ENCODE peak calls at places on chromosomes 1 and 21, in ten cellular contexts. Z, H, L, E, G, N, M, W, D and F are unnamed samples.

GRCh38 chr21:20030390-20030789 is 967.8 kb upstream of the NCAM2 start:
- DNase-seq in Z (no peak), H (no peak), L (no peak), E (no peak), G (no peak), N (no peak), M (no peak), W (no peak), D (no peak), F (no peak)

GRCh38 chr1:167635233-167635648 is 5.2 kb downstream of the RCSD1 start:
- DNase-seq in Z (peak; percentile 93), H (no peak), L (no peak), E (no peak), G (no peak), N (peak; percentile 33), M (no peak), W (peak; percentile 15), D (no peak), F (no peak)

GRCh38 chr1:150720703-150721102 is at the start of gene HORMAD1:
- DNase-seq in Z (no peak), H (no peak), L (no peak), E (no peak), G (no peak), N (no peak), M (no peak), W (no peak), D (no peak), F (no peak)

GRCh38 chr1:113542221-113542701 is 151.9 kb downstream of the MAGI3 start:
- DNase-seq in Z (no peak), H (peak; percentile 63), L (no peak), E (no peak), G (no peak), N (peak; percentile 88), M (no peak), W (peak; percentile 65), D (peak; percentile 62), F (no peak)

GRCh38 chr1:228340686-228341449 is 65.8 kb downstream of the TRIM11 start:
- DNase-seq in Z (no peak), H (peak; percentile 34), L (peak; percentile 25), E (peak; percentile 13), G (peak; percentile 54), N (no peak), M (no peak), W (no peak), D (peak; percentile 3), F (peak; percentile 53)

GRCh38 chr1:57461405-57461804 is 37.5 kb upstream of the DAB1 start:
- DNase-seq in Z (no peak), H (no peak), L (no peak), E (no peak), G (no peak), N (no peak), M (no peak), W (no peak), D (no peak), F (no peak)

GRCh38 chr1:154342132-154342531 is 16.8 kb downstream of the ATP8B2 start:
- DNase-seq in Z (no peak), H (no peak), L (no peak), E (no peak), G (no peak), N (no peak), M (no peak), W (no peak), D (no peak), F (no peak)

GRCh38 chr1:84101204-84101603 is 42.9 kb upstream of the PRKACB start:
- DNase-seq in Z (no peak), H (no peak), L (no peak), E (no peak), G (no peak), N (no peak), M (no peak), W (no peak), D (no peak), F (no peak)

GRCh38 chr21:45202889-45203288 is 84.8 kb downstream of the POFUT2 start:
- DNase-seq in Z (no peak), H (no peak), L (no peak), E (no peak), G (no peak), N (no peak), M (no peak), W (no peak), D (no peak), F (no peak)
- H3K36me3 ChIP-seq in Z (peaks cover 10% of the 10 kb centered on the region), H (peaks cover 11% of the 10 kb centered on the region), L (peaks cover 10% of the 10 kb centered on the region), E (no peaks in the 10 kb centered on the region), G (peaks cover 74% of the 10 kb centered on the region), N (peaks cover 4% of the 10 kb centered on the region), M (peaks cover 19% of the 10 kb centered on the region), W (peaks cover 59% of the 10 kb centered on the region), D (no peaks in the 10 kb centered on the region), F (peaks cover 21% of the 10 kb centered on the region)

DNA sequence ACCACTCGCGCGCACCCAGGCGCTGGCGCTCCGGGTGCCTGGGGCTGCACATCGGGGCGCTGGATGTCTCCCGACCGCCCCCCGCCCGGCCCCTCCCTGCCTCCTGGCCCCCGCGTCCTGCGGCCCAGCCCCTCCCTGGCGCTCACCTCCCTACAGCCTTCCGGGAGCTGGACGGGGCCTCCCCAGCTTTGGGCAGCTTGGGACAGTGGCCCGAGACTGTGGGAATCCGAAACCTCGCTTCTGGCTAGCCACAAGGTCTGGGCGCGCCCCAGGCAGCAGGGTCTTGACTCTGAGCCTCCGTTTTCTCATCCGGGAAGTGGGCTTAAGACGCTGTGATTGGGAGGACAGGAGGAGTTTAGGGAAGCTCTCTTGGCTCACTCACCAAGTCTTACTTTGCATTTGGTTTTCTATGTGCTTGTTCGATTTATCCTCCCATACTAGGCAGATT is 713 bp upstream of the WNT4 start:
- DNase-seq in Z (no peak), H (no peak), L (no peak), E (no peak), G (no peak), N (peak; percentile 31), M (no peak), W (peak; percentile 29), D (no peak), F (no peak)
- H3K27me3 ChIP-seq in Z (peaks cover 88% of the 10 kb centered on the region), H (no peaks in the 10 kb centered on the region), L (peaks cover 4% of the 10 kb centered on the region), E (no peaks in the 10 kb centered on the region), G (no peaks in the 10 kb centered on the region), N (peaks cover 15% of the 10 kb centered on the region), M (no peaks in the 10 kb centered on the region), W (peaks cover 71% of the 10 kb centered on the region), D (peaks cover 43% of the 10 kb centered on the region), F (peaks cover 11% of the 10 kb centered on the region)

GRCh38 chr1:183330335-183330734 is 87.8 kb downstream of the NMNAT2 start:
- DNase-seq in Z (no peak), H (no peak), L (no peak), E (no peak), G (no peak), N (no peak), M (no peak), W (no peak), D (no peak), F (no peak)
- H3K9me3 ChIP-seq in Z (no peaks in the 10 kb centered on the region), H (no peaks in the 10 kb centered on the region), L (no peaks in the 10 kb centered on the region), E (no peaks in the 10 kb centered on the region), G (no peaks in the 10 kb centered on the region), N (no peaks in the 10 kb centered on the region), M (peaks cover 2% of the 10 kb centered on the region), W (no peaks in the 10 kb centered on the region), D (no peaks in the 10 kb centered on the region), F (no peaks in the 10 kb centered on the region)

DNA sequence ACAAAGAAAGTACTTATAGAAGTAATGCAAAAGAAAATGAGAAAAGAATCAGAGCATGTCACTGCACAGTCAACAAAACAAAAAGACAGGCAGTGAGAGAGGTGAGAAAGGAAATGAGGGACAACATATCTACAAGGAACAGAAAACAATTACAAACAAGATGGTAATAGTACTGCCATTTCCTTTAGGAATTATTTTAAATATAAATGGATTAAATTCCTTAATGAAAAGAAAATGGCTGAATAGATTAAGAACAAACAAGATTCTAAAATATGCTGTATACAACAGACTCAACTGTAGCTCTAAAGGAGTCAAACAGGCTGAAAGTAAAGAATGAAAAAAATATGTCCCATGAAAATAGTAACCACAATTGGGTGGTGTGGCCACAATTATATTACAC is 22.1 kb upstream of the ZNF124 start:
- DNase-seq in Z (no peak), H (no peak), L (no peak), E (no peak), G (no peak), N (no peak), M (no peak), W (no peak), D (no peak), F (no peak)
- H3K36me3 ChIP-seq in Z (peaks cover 7% of the 10 kb centered on the region), H (peaks cover 68% of the 10 kb centered on the region), L (no peaks in the 10 kb centered on the region), E (no peaks in the 10 kb centered on the region), G (peaks cover 68% of the 10 kb centered on the region), N (peaks cover 80% of the 10 kb centered on the region), M (peaks cover 10% of the 10 kb centered on the region), W (peaks cover 92% of the 10 kb centered on the region), D (peaks cover under 1% of the 10 kb centered on the region), F (no peaks in the 10 kb centered on the region)

GRCh38 chr1:220698607-220699016 is 8.4 kb downstream of the C1orf115 start:
- DNase-seq in Z (no peak), H (no peak), L (no peak), E (no peak), G (no peak), N (no peak), M (no peak), W (no peak), D (no peak), F (no peak)

GRCh38 chr1:220702733-220703704 is 12.9 kb downstream of the C1orf115 start:
- DNase-seq in Z (no peak), H (no peak), L (no peak), E (no peak), G (no peak), N (no peak), M (peak; percentile 27), W (no peak), D (no peak), F (no peak)

GRCh38 chr1:220699044-220699443 is 8.9 kb downstream of the C1orf115 start:
- DNase-seq in Z (no peak), H (no peak), L (no peak), E (no peak), G (no peak), N (no peak), M (no peak), W (no peak), D (no peak), F (no peak)

GRCh38 chr1:220701974-220702373 is 11.8 kb downstream of the C1orf115 start:
- DNase-seq in Z (no peak), H (no peak), L (no peak), E (no peak), G (no peak), N (no peak), M (peak; percentile 10), W (no peak), D (no peak), F (no peak)

GRCh38 chr1:220700591-220701179 is 10.5 kb downstream of the C1orf115 start:
- DNase-seq in Z (no peak), H (no peak), L (no peak), E (no peak), G (no peak), N (no peak), M (no peak), W (no peak), D (no peak), F (no peak)
- H3K27me3 ChIP-seq in Z (no peaks in the 10 kb centered on the region), H (no peaks in the 10 kb centered on the region), L (no peaks in the 10 kb centered on the region), E (no peaks in the 10 kb centered on the region), G (no peaks in the 10 kb centered on the region), N (peaks cover 10% of the 10 kb centered on the region), M (no peaks in the 10 kb centered on the region), W (peaks cover 21% of the 10 kb centered on the region), D (no peaks in the 10 kb centered on the region), F (no peaks in the 10 kb centered on the region)